ENCODE peak calls at places on chromosomes 4 and X, in four cellular contexts. Y, A, M and N are unnamed samples.

GRCh38 chr4:122899682-122900081 is 22.7 kb downstream of the NUDT6 start:
- DNase-seq in M (no peak), A (no peak), Y (no peak), N (no peak)

GRCh38 chr4:128766781-128767180 is 42.7 kb upstream of the JADE1 start:
- DNase-seq in M (no peak), A (no peak), Y (no peak), N (no peak)

GRCh38 chr4:7435411-7436095 is 823 bp upstream of the PSAPL1 start:
- DNase-seq in Y (no peak), M (no peak), A (no peak), N (no peak)

GRCh38 chr4:172785623-172786022 is 383.0 kb upstream of the GALNT7 start:
- DNase-seq in A (no peak), M (no peak), Y (no peak), N (no peak)

GRCh38 chr4:128653514-128654420 is 155.7 kb upstream of the JADE1 start:
- DNase-seq in Y (no peak), A (no peak), M (no peak), N (no peak)

GRCh38 chrX:40908026-40908425 is 172.7 kb upstream of the MED14 start:
- DNase-seq in A (no peak), Y (no peak), M (no peak), N (no peak)

GRCh38 chr4:168636506-168637176 is 139.8 kb downstream of the PALLD start:
- DNase-seq in M (no peak), Y (no peak), A (no peak), N (no peak)

GRCh38 chrX:106484233-106484632 is 127.5 kb upstream of the RADX start:
- DNase-seq in Y (no peak), M (no peak), A (no peak), N (no peak)

GRCh38 chr4:141458501-141458900 is 177.9 kb upstream of the IL15 start:
- DNase-seq in A (no peak), M (no peak), Y (no peak), N (no peak)

GRCh38 chr4:128606173-128606572 is 203.3 kb upstream of the JADE1 start:
- DNase-seq in M (no peak), Y (no peak), A (no peak), N (no peak)

GRCh38 chr4:8647094-8647570 is 54.6 kb downstream of the CPZ start:
- DNase-seq in A (no peak), M (no peak), Y (no peak), N (no peak)

GRCh38 chr4:17517664-17518063 is 2.7 kb downstream of the CLRN2 start:
- DNase-seq in M (no peak), A (no peak), Y (no peak), N (no peak)

GRCh38 chr4:84878541-84878940 is 87.9 kb downstream of the WDFY3 start:
- DNase-seq in A (no peak), Y (no peak), M (no peak), N (no peak)

GRCh38 chr4:185472063-185472542 is 570 bp upstream of the CCDC110 start:
- DNase-seq in Y (no peak), A (no peak), M (no peak), N (no peak)

GRCh38 chrX:151988706-151989299 is 14.3 kb upstream of the GABRE start:
- DNase-seq in A (no peak), M (no peak), Y (no peak), N (no peak)

GRCh38 chrX:100649550-100650356 is 5.8 kb downstream of the SRPX2 start:
- DNase-seq in A (peak; percentile 58), M (peak; percentile 74), Y (peak; percentile 6), N (peak; percentile 75)

GRCh38 chr4:84238247-84239090 is 260.6 kb downstream of the NKX6-1 start:
- DNase-seq in A (no peak), M (peak; percentile 8), Y (no peak), N (peak; percentile 45)

GRCh38 chr4:174213734-174214101 is 69.7 kb downstream of the FBXO8 start:
- DNase-seq in Y (no peak), A (no peak), M (no peak), N (no peak)

GRCh38 chr4:110165382-110166285 is 32.8 kb downstream of the ELOVL6 start:
- DNase-seq in Y (no peak), M (no peak), A (peak; percentile 23), N (peak; percentile 38)

GRCh38 chr4:55446578-55446922 is 50.8 kb downstream of the TMEM165 start:
- DNase-seq in M (no peak), A (no peak), Y (no peak), N (no peak)

GRCh38 chr4:682490-683172 is 6.3 kb downstream of the SLC49A3 start:
- DNase-seq in Y (no peak), M (no peak), A (no peak), N (no peak)

GRCh38 chrX:151363316-151363715 is 33.7 kb upstream of the VMA21 start:
- DNase-seq in A (no peak), M (no peak), Y (no peak), N (no peak)

GRCh38 chrX:109403927-109404326 is 78.0 kb downstream of the GUCY2F start:
- DNase-seq in M (no peak), A (no peak), Y (no peak), N (no peak)
- TF ChIP-seq CTCF in M (no peak), A (no peak), Y (no peak), N (no peak)

DNA sequence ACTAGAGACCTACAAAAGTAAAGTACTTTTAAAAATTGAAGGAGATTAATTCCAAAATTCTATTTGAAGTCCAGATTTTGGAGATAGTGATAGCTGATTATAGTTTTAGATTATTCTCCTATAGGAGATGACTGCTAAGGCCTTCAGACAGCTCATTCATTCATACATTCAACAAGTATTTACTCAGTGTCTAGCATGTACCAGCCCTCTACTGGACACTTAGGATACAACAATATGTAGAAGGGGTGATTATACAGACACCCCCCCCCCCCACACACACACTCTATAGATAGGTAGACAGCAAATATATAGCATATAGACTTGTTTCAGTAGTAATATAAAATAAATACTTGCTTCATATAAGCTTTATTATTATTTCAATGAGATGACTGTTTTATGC is 60.4 kb upstream of the TAF9B start:
- DNase-seq in A (no peak), M (no peak), Y (no peak), N (no peak)
- TF ChIP-seq CTCF in A (no peak), M (peak; percentile 5), Y (peak; percentile 36), N (peak; percentile 15)

GRCh38 chrX:74536142-74537010 is 78.0 kb downstream of the RLIM start:
- DNase-seq in A (peak; percentile 21), Y (peak; percentile 77), M (peak; percentile 49), N (no peak)
- TF ChIP-seq CTCF in A (no peak), Y (no peak), M (peak; percentile 30), N (peak; percentile 28)

DNA sequence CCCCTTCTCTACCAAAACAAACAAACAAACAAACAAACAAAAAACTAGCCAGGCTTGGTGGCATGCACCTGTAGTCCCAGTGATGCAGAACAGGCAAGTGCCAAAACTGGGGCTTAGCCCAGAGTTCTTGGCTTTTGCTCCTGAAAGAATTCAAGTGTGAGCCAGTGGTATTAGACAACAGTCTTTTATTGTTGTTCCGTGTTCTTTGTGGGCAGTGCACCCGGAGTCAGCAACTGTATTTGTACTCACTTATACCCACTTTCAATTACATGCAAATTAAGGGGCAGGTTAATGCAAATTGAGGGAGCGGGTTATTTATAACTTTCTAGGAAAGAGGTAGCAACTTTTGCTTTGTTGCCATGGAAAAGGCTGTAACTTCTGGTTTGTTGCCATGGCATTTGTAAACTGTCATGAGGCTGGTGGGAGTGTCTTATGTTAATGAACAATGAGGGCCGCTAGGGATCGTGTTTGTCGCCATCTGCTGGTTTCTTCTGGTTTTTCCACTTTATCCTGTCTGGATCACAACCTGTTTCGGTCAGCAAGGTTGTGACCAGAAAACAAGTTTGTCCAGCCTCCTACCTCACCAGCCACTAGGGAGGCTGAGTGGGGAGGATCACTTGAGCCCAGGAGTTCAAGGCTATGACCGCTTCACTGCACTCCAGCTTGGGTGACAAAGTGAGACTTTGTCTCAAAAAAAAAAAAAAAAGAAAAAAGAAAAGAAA is 88.8 kb upstream of the ESX1 start:
- DNase-seq in Y (peak; percentile 68), A (no peak), M (peak; percentile 49), N (peak; percentile 33)
- TF ChIP-seq CTCF in Y (peak; percentile 49), A (no peak), M (peak; percentile 59), N (peak; percentile 73)